ENCODE peak calls at places on chromosomes 5 and 9, in nine cellular contexts. C is BJ, J is mammary epithelial cell, M is GM23338, W is pancreas, K is uterus, Q is A549, O is bronchial epithelial cell, T is cardiac fibroblast. Z is an unnamed sample.

GRCh38 chr5:117487556-117487955 is 912.9 kb upstream of the SEMA6A start:
- DNase-seq in O (no peak), M (no peak), W (no peak), C (no peak), T (no peak), K (no peak), J (no peak), Q (no peak), Z (no peak)

GRCh38 chr9:83778164-83778563 is 39.4 kb downstream of the GKAP1 start:
- DNase-seq in J (no peak), W (no peak), T (no peak), M (no peak), K (no peak), Q (no peak), O (no peak), C (no peak), Z (no peak)

GRCh38 chr5:158013939-158014338 is 155.0 kb upstream of the CLINT1 start:
- DNase-seq in W (no peak), K (peak), Q (peak), C (no peak), O (peak), T (peak), M (peak), J (peak), Z (no peak)

GRCh38 chr9:114769664-114770063 is 36.2 kb downstream of the TNFSF15 start:
- DNase-seq in J (peak), C (no peak), W (no peak), K (no peak), T (no peak), M (no peak), Q (no peak), O (peak), Z (no peak)

GRCh38 chr9:128696923-128697707 is 5.2 kb upstream of the PKN3 start:
- DNase-seq in K (no peak), T (no peak), O (no peak), Q (no peak), C (no peak), W (no peak), J (no peak), M (no peak), Z (no peak)

GRCh38 chr5:135324160-135324559 is 74.9 kb downstream of the MACROH2A1 start:
- DNase-seq in O (no peak), Q (no peak), M (no peak), J (no peak), K (no peak), T (no peak), C (no peak), W (no peak), Z (no peak)

GRCh38 chr5:157384971-157385709 is 74.9 kb upstream of the NIPAL4 start:
- DNase-seq in K (peak), T (peak), J (peak), C (peak), O (peak), W (no peak), Q (peak), M (peak), Z (no peak)

GRCh38 chr9:132810314-132810713 is 67.8 kb downstream of the AK8 start:
- DNase-seq in Q (no peak), J (no peak), C (no peak), W (no peak), T (no peak), M (no peak), O (no peak), K (no peak), Z (no peak)

GRCh38 chr5:177491429-177491945 is 5.9 kb downstream of the PDLIM7 start:
- DNase-seq in M (peak), T (peak), W (no peak), Q (peak), K (peak), C (no peak), O (no peak), J (peak), Z (no peak)

GRCh38 chr5:32057157-32058096 is 116.7 kb downstream of the GOLPH3 start:
- DNase-seq in T (peak), O (peak), M (peak), K (no peak), J (no peak), W (no peak), Q (no peak), C (no peak), Z (no peak)
- TF ChIP-seq CTCF in T (peak), O (peak), M (no peak), K (no peak), J (peak), W (no peak), Q (no peak), C (peak), Z (no peak)

GRCh38 chr5:82586597-82586996 is 308.4 kb upstream of the RPS23 start:
- DNase-seq in J (no peak), O (no peak), T (no peak), Q (no peak), W (no peak), M (no peak), C (no peak), K (no peak), Z (no peak)
- H3K4me3 ChIP-seq in J (no peak), O (no peak), T (no peak), Q (no peak), W (no peak), M (no peak), C (no peak), K (no peak), Z (no peak)

GRCh38 chr5:155263381-155263780 is 249.8 kb downstream of the KIF4B start:
- DNase-seq in C (no peak), T (no peak), Q (no peak), O (peak), J (peak), M (no peak), W (no peak), K (no peak), Z (no peak)

GRCh38 chr5:155259648-155260047 is 246.1 kb downstream of the KIF4B start:
- DNase-seq in W (no peak), C (no peak), T (no peak), J (no peak), O (no peak), Q (no peak), K (no peak), M (no peak), Z (no peak)

GRCh38 chr5:155264809-155265208 is 251.3 kb downstream of the KIF4B start:
- DNase-seq in K (no peak), M (no peak), J (no peak), T (no peak), W (no peak), C (no peak), Q (no peak), O (no peak), Z (no peak)

GRCh38 chr5:155258139-155258538 is 244.6 kb downstream of the KIF4B start:
- DNase-seq in Q (no peak), W (no peak), T (no peak), K (no peak), O (no peak), J (no peak), M (no peak), C (no peak), Z (no peak)

DNA sequence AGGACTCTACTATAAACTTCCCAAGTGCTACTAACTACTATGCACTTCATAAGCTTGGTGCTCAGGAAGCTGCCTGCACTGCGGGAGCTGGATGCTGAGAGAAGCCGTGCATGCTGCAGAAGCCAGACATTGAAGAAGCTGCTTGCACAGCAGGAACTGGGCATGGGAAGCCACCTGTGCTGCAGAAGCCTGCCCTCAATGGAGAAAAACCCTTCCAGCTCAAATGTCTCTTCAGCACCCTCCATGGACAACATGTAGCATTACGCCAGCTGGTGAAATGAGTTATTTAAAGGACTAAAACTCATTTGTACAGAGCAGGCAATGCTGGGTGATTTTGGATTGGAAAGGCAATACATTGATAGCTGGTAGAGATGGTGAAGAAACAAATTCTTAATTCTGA is 247.2 kb downstream of the KIF4B start:
- DNase-seq in W (no peak), Q (peak), J (no peak), M (peak), O (no peak), T (no peak), C (no peak), K (no peak), Z (no peak)
- TF ChIP-seq CTCF in W (no peak), Q (no peak), J (peak), M (peak), O (no peak), T (no peak), C (no peak), K (no peak), Z (no peak)

GRCh38 chr5:63164838-63165237 is 586.2 kb downstream of the LRRC70 start:
- DNase-seq in W (no peak), Q (no peak), C (no peak), O (no peak), K (no peak), T (no peak), J (no peak), M (no peak), Z (no peak)
- H3K4me3 ChIP-seq in W (no peak), Q (no peak), C (no peak), O (no peak), K (no peak), T (no peak), J (no peak), M (no peak), Z (no peak)

GRCh38 chr5:28017178-28017577 is 978.8 kb upstream of the CDH9 start:
- DNase-seq in T (no peak), O (no peak), Q (no peak), K (no peak), M (no peak), C (no peak), J (no peak), W (no peak), Z (no peak)

GRCh38 chr5:28012538-28012937 is 974.2 kb upstream of the CDH9 start:
- DNase-seq in W (no peak), M (no peak), K (no peak), Q (peak), O (no peak), C (no peak), J (no peak), T (no peak), Z (no peak)

GRCh38 chr5:28009526-28010025 is 971.2 kb upstream of the CDH9 start:
- DNase-seq in K (no peak), M (no peak), J (peak), Q (no peak), C (no peak), W (no peak), O (peak), T (no peak), Z (no peak)

DNA sequence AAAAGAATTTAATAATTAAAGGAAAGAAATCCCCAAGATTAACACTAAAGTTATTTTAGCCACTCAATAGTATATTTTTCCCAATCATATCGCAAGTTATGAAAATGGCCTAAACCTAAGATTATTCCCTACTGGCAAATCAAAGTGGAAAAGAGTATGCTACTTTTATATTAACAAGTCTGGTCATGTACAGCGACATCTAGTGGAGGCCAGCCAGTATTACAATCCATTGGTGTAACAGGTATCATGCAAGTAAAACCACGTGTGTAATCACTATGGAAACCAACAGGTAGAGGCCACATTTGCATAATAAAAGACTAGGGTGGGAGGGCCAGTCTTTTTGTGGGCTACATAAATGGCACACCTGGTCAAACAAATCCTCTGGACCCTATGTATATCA is 976.4 kb upstream of the CDH9 start:
- DNase-seq in J (peak), O (peak), C (no peak), W (no peak), M (peak), Q (peak), K (no peak), T (peak), Z (no peak)
- TF ChIP-seq CTCF in J (peak), O (peak), C (no peak), W (no peak), M (peak), Q (peak), K (no peak), T (peak), Z (no peak)

GRCh38 chr9:13911473-13911872 is 402.5 kb downstream of the NFIB start:
- DNase-seq in K (no peak), J (no peak), M (no peak), Q (no peak), W (no peak), O (no peak), C (no peak), T (no peak), Z (no peak)
- H3K4me3 ChIP-seq in K (no peak), J (no peak), M (no peak), Q (no peak), W (no peak), O (no peak), C (no peak), T (no peak), Z (no peak)

GRCh38 chr5:132496631-132497487 is 6.3 kb upstream of the IRF1 start:
- DNase-seq in W (peak), K (peak), C (no peak), M (peak), Q (peak), J (peak), T (peak), O (no peak), Z (peak)

GRCh38 chr5:132493821-132494220 is 3.2 kb upstream of the IRF1 start:
- DNase-seq in M (no peak), C (no peak), K (no peak), T (no peak), Q (no peak), J (no peak), W (no peak), O (no peak), Z (no peak)

GRCh38 chr5:132497488-132497997 is 7.0 kb upstream of the IRF1 start:
- DNase-seq in J (peak), T (peak), W (peak), Q (peak), C (peak), M (peak), O (peak), K (peak), Z (no peak)

GRCh38 chr5:132495063-132495671 is 4.6 kb upstream of the IRF1 start:
- DNase-seq in W (no peak), O (no peak), K (peak), J (no peak), Q (no peak), T (no peak), C (no peak), M (no peak), Z (no peak)

DNA sequence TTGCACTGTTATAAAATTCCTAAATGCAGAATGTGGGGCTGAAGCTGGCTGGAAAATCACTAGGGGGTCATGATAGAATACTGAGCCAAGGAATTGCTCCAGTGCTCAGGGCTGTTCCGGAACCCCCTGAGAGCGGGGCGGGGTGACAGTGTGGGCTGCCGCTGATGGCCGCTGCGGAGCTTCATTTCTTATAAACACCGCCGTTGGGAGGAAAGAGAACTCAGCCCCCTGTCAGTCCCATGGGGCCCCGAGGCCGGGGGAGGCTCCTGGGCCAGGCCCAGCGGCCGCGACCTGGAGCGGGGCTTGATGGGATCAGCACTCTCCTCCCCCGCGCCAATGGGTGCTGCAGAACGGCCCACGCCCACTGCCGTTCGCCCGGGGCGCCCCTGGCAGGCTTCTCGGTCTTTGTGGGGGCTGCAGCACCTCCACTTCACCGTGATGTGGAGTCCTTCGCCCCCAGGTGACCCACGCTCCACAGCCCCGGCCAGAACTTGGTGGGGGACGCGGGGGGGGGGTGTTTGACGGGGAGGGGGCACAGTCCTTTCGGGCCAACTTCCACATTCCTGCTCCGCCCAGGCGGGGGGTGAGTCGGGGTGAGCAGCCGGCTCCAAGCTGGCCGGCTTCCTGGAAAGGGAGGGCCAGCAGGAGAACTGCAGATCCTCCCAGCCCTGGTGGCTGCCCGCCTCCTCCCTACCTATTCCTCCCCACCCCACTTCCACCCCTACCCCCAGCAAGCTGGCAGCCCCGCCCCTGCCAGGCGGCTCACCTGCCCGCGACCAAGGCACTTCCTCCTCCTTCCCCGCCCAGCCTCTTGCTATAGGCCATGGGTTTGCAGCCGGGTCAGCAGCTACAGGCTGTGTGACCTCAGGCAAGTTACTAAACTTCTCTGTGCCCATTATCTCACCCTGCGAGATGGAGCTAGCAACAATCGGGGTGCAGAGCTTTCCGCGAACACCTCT is 5.4 kb upstream of the IRF1 start:
- DNase-seq in O (peak), Q (peak), C (peak), M (peak), T (peak), W (peak), K (peak), J (peak), Z (peak)
- TF ChIP-seq CTCF in O (no peak), Q (no peak), C (peak), M (no peak), T (no peak), W (no peak), K (peak), J (no peak), Z (no peak)

DNA sequence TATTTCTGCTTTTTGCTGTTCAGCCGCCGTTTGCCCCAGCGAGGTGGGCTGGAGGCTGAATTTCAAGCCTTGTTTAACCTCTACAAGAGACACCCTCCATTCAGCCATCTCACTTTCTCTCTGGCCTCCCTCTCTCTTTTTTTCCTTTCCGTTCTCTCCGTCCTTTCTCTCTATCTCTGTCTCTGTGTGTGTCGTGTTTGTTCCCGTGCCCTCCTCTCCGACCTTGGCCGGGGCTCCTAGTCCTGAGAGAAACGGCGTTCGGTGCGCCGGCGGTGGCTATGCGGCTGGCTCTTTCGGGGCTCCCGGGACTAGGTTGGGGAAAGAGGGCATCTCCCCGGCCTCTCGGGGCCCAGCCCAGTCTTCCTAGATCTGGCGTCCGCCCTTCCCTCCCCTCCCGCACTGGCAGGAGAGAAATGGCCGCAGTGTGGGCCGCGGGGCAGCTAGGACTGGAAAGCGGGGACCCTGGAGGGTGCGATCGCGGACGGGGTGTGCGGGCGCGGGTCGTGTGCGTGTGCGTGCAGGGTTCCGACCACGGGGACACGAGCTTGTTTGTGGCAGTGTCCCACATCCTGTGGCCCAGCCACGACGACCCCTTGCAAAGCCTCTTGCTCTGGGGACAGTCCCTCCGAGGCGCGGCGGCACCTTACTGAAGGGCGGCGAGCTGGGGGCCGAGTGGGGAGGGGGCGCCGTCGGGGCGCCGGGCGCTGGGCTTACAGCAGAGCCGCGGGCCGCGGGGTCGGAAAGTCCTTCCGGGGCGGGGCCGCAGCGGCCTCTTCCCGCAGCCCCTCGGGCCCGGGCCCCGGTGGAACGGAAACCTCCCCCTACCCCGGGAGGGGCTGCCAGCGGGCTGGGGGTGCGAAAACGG is 5.7 kb downstream of the LHX2 start:
- DNase-seq in Q (no peak), W (no peak), O (no peak), T (no peak), C (no peak), M (peak), J (no peak), K (no peak), Z (no peak)
- H3K4me3 ChIP-seq in Q (no peak), W (no peak), O (no peak), T (no peak), C (no peak), M (peak), J (no peak), K (no peak), Z (no peak)

DNA sequence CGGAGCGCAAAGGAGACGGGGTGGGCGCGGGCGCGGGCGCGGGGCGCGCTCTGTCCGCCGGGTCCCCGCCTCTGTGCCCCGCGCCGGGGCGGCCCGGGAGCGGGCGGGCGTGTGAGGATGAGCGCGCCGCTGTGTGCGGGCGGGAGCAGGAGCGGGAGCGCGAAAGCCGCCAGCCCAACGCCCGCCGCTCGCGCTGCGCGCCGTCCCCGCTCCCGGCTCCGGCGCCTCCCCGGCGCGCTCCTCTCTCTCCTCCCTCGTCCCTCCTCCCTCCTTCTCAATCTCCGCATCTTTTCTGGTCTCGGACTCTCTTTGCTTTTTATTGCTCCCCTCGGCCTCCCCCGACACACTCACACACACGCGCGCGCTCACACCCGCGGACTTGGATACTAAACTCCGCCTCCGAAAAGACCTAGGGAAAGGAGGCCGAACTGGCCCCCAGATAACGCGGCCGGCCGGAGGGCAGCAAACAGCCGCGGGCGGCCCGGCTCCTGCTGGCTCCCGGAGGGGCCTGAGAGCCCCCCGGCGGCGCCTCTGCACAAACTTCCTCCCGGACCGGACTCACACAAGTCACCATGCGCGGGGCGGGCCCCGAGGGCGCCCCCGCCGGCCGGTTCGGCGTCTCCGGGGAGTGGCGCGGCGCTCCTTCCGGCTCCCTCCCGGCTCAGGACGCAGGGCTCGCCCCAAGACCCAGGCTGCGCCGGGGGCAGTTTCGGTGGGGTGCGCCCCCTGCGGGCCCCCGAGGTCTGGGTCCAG is at the start of gene FIBCD1:
- DNase-seq in J (peak), O (no peak), T (peak), M (peak), K (no peak), Q (peak), C (no peak), W (no peak), Z (no peak)
- TF ChIP-seq CTCF in J (peak), O (peak), T (peak), M (peak), K (no peak), Q (peak), C (peak), W (no peak), Z (no peak)

Z was measured in gastrocnemius medialis.